ENCODE peak calls at places on chromosome 19, in five cellular contexts. T is SHP77; U is AG08396; N is CD4-positive, alpha-beta memory T cell; S is stimulated activated CD4-positive, alpha-beta T cell treated with anti-CD3 and anti-CD28 coated beads, TNF-alpha, amount 100 ng/mL, for 4 hours. B is an unnamed sample.

GRCh38 chr19:17236831-17237543 is 8.7 kb downstream of the NR2F6 start:
- DNase-seq in T (no peak), U (no peak), N (no peak), S (no peak), B (no peak)

GRCh38 chr19:54470991-54471782 is 1.9 kb downstream of the CDC42EP5 start:
- DNase-seq in T (no peak), U (peak; percentile 42), N (no peak), S (no peak), B (peak; percentile 75)

GRCh38 chr19:1088419-1089066 is 6.6 kb downstream of the POLR2E start:
- DNase-seq in T (no peak), U (no peak), N (no peak), S (no peak), B (no peak)

GRCh38 chr19:3658004-3658822 is 31.6 kb upstream of the CACTIN start:
- DNase-seq in T (no peak), U (no peak), N (no peak), S (no peak), B (no peak)

GRCh38 chr19:12890787-12891552 is at the start of gene GCDH:
- DNase-seq in T (peak; percentile 99), U (peak; percentile 99), N (peak; percentile 97), S (peak; percentile 82), B (peak; percentile 96)

GRCh38 chr19:54009440-54009839 is 18.0 kb downstream of the CACNG6 start:
- DNase-seq in T (peak; percentile 3), U (no peak), N (no peak), S (no peak), B (no peak)

GRCh38 chr19:51333836-51334460 is 8.0 kb downstream of the VSIG10L start:
- DNase-seq in T (peak; percentile 75), U (no peak), N (no peak), S (no peak), B (no peak)

GRCh38 chr19:2117215-2117960 is 20.7 kb downstream of the IZUMO4 start:
- DNase-seq in T (no peak), U (no peak), N (no peak), S (no peak), B (no peak)

GRCh38 chr19:10001899-10002298 is 8.4 kb downstream of the COL5A3 start:
- DNase-seq in T (no peak), U (peak; percentile 50), N (no peak), S (no peak), B (no peak)

GRCh38 chr19:4144666-4145261 is 8.7 kb upstream of the CREB3L3 start:
- DNase-seq in T (no peak), U (peak; percentile 61), N (no peak), S (no peak), B (no peak)

GRCh38 chr19:32397736-32398135 is 7.8 kb upstream of the DPY19L3 start:
- DNase-seq in T (no peak), U (peak; percentile 78), N (no peak), S (no peak), B (no peak)

GRCh38 chr19:39407644-39408391 is 1.2 kb downstream of the ZFP36 start:
- DNase-seq in T (no peak), U (no peak), N (peak; percentile 83), S (no peak), B (no peak)

GRCh38 chr19:24033962-24034342 is 53.0 kb upstream of the ZNF254 start:
- DNase-seq in T (peak; percentile 12), U (peak; percentile 63), N (peak; percentile 38), S (no peak), B (peak; percentile 26)

GRCh38 chr19:9914001-9914314 is 22.4 kb downstream of the OLFM2 start:
- DNase-seq in T (no peak), U (peak; percentile 54), N (no peak), S (no peak), B (no peak)

GRCh38 chr19:39913682-39914333 is 20.6 kb downstream of the FCGBP start:
- DNase-seq in T (no peak), U (no peak), N (no peak), S (no peak), B (no peak)

GRCh38 chr19:18109731-18110671 is 12.4 kb downstream of the MAST3 start:
- DNase-seq in T (no peak), U (peak; percentile 74), N (no peak), S (peak; percentile 57), B (no peak)

GRCh38 chr19:16447015-16447384 is 24.8 kb downstream of the EPS15L1 start:
- DNase-seq in T (no peak), U (peak; percentile 87), N (no peak), S (no peak), B (no peak)

GRCh38 chr19:741506-742131 is 9.3 kb upstream of the MISP start:
- DNase-seq in T (no peak), U (no peak), N (peak; percentile 4), S (no peak), B (no peak)

GRCh38 chr19:40578442-40578908 is 1.8 kb downstream of the SHKBP1 start:
- DNase-seq in T (no peak), U (no peak), N (no peak), S (no peak), B (no peak)

GRCh38 chr19:44664976-44665375 is 6.3 kb upstream of the CEACAM19 start:
- DNase-seq in T (no peak), U (no peak), N (no peak), S (no peak), B (no peak)

GRCh38 chr19:17703823-17704463 is 15.3 kb upstream of the MAP1S start:
- DNase-seq in T (no peak), U (peak; percentile 55), N (peak; percentile 64), S (peak; percentile 53), B (peak; percentile 77)

GRCh38 chr19:35943542-35944301 is 7.5 kb downstream of the LRFN3 start:
- DNase-seq in T (no peak), U (no peak), N (no peak), S (no peak), B (no peak)

GRCh38 chr19:8088752-8089663 is 36.4 kb downstream of the CCL25 start:
- DNase-seq in T (no peak), U (no peak), N (no peak), S (no peak), B (no peak)

GRCh38 chr19:39415111-39416046 is 2.9 kb downstream of the PLEKHG2 start:
- DNase-seq in T (no peak), U (no peak), N (no peak), S (no peak), B (no peak)

GRCh38 chr19:43470288-43470687 is 4.9 kb upstream of the LYPD3 start:
- DNase-seq in T (no peak), U (peak; percentile 54), N (peak; percentile 22), S (no peak), B (no peak)

GRCh38 chr19:40553885-40554857 is 22.5 kb upstream of the SHKBP1 start:
- DNase-seq in T (no peak), U (no peak), N (no peak), S (no peak), B (no peak)

GRCh38 chr19:2625434-2625833 is 77.1 kb downstream of the GNG7 start:
- DNase-seq in T (no peak), U (no peak), N (no peak), S (no peak), B (no peak)

GRCh38 chr19:40739871-40740703 is 10.2 kb downstream of the ACTMAP start:
- DNase-seq in T (no peak), U (no peak), N (no peak), S (no peak), B (no peak)

GRCh38 chr19:38003427-38004099 is 96.6 kb downstream of the SIPA1L3 start:
- DNase-seq in T (peak; percentile 91), U (peak; percentile 45), N (no peak), S (no peak), B (peak; percentile 97)

GRCh38 chr19:5192568-5192967 is 148.0 kb downstream of the PTPRS start:
- DNase-seq in T (no peak), U (no peak), N (no peak), S (no peak), B (no peak)

GRCh38 chr19:41023193-41023592 is 32.1 kb downstream of the CYP2B6 start:
- DNase-seq in T (no peak), U (no peak), N (no peak), S (no peak), B (no peak)

GRCh38 chr19:34767967-34768366 is 5.0 kb downstream of the ZNF599 start:
- DNase-seq in T (no peak), U (no peak), N (no peak), S (no peak), B (no peak)

GRCh38 chr19:17026041-17026658 is 460 bp downstream of the CPAMD8 start:
- DNase-seq in T (no peak), U (no peak), N (no peak), S (no peak), B (no peak)

GRCh38 chr19:55554749-55555152 is 9.4 kb upstream of the SBK3 start:
- DNase-seq in T (no peak), U (no peak), N (no peak), S (no peak), B (no peak)

GRCh38 chr19:28864024-28864503 is 348.9 kb downstream of the UQCRFS1 start:
- DNase-seq in T (peak; percentile 32), U (no peak), N (no peak), S (no peak), B (no peak)

GRCh38 chr19:4234142-4234861 is 5.0 kb downstream of the EBI3 start:
- DNase-seq in T (no peak), U (no peak), N (no peak), S (no peak), B (no peak)

B was measured in dermis microvascular lymphatic vessel endothelial cell.